ENCODE peak calls at places on chromosomes 11 and 22, in seven cellular contexts. V is activated T-cell treated with anti-CD3 and anti-CD28 coated beads for 1 hour; J is cardiac septum; Y is stimulated activated CD4-positive, alpha-beta T cell treated with anti-CD3 and anti-CD28 coated beads, Interleukin-4, amount 100 ng/mL, for 1 hour; W is SJSA1; G is cardiac muscle cell; S is NCI-H1930. O is an unnamed sample.

GRCh38 chr11:110425751-110426545 is 3.8 kb upstream of the FDX1 start:
- DNase-seq in V (no peak), J (no peak), Y (no peak), W (no peak), G (peak; percentile 71), S (no peak), O (no peak)

GRCh38 chr11:65058419-65059054 is at the start of gene NAALADL1:
- DNase-seq in V (no peak), J (no peak), Y (no peak), W (no peak), G (no peak), S (no peak), O (no peak)

GRCh38 chr11:45936655-45937054 is 14.2 kb downstream of the LARGE2 start:
- DNase-seq in V (no peak), J (no peak), Y (no peak), W (no peak), G (no peak), S (no peak), O (no peak)

GRCh38 chr11:18013790-18014507 is 1.1 kb upstream of the SERGEF start:
- DNase-seq in V (no peak), J (no peak), Y (no peak), W (no peak), G (peak; percentile 6), S (no peak), O (no peak)

GRCh38 chr11:69930081-69931059 is 111.2 kb upstream of the FGF3 start:
- DNase-seq in V (no peak), J (no peak), Y (no peak), W (no peak), G (no peak), S (no peak), O (no peak)

GRCh38 chr11:57646221-57646620 is 3.5 kb downstream of the YPEL4 start:
- DNase-seq in V (no peak), J (peak; percentile 43), Y (no peak), W (no peak), G (peak; percentile 11), S (no peak), O (no peak)

GRCh38 chr22:44840611-44841322 is 88.4 kb downstream of the ARHGAP8 start:
- DNase-seq in V (no peak), J (no peak), Y (no peak), W (no peak), G (no peak), S (no peak), O (no peak)

GRCh38 chr11:134361661-134362060 is 29.9 kb downstream of the GLB1L2 start:
- DNase-seq in V (no peak), J (peak; percentile 57), Y (no peak), W (no peak), G (no peak), S (no peak), O (no peak)

GRCh38 chr11:34427171-34427805 is 11.4 kb upstream of the CAT start:
- DNase-seq in V (no peak), J (no peak), Y (no peak), W (no peak), G (peak; percentile 85), S (no peak), O (no peak)

GRCh38 chr22:46678003-46678657 is 57.9 kb downstream of the GRAMD4 start:
- DNase-seq in V (no peak), J (no peak), Y (no peak), W (no peak), G (no peak), S (no peak), O (no peak)